ENCODE peak calls at places on chromosomes 6 and 20, in four cellular contexts. B is spleen, N is prostate gland, W is endodermal cell. C is an unnamed sample. For H3K4me1, the result is how much of the 10 kb centered on the place peaks cover.

GRCh38 chr6:7307533-7307932 is 5.5 kb downstream of the SSR1 start:
- DNase-seq in B (no peak), N (no peak), W (no peak), C (no peak)

GRCh38 chr20:39112196-39112743 is 150.1 kb downstream of the DHX35 start:
- DNase-seq in B (no peak), N (peak), W (peak), C (no peak)

GRCh38 chr6:148144917-148145521 is 197.6 kb upstream of the SASH1 start:
- DNase-seq in N (peak), B (peak), W (peak), C (no peak)

GRCh38 chr6:168121308-168121665 is 42.3 kb upstream of the FRMD1 start:
- DNase-seq in N (no peak), B (peak), W (no peak), C (no peak)

GRCh38 chr6:79718509-79719247 is 87.5 kb downstream of the SH3BGRL2 start:
- DNase-seq in W (no peak), N (no peak), B (no peak), C (no peak)

GRCh38 chr6:33990061-33990541 is 155.8 kb downstream of the GRM4 start:
- DNase-seq in B (peak), W (peak), N (no peak), C (no peak)

GRCh38 chr6:37785688-37786270 is 33.7 kb upstream of the ZFAND3 start:
- DNase-seq in N (no peak), W (no peak), B (no peak), C (no peak)

GRCh38 chr6:1536526-1537429 is 72.9 kb upstream of the FOXC1 start:
- DNase-seq in B (no peak), W (no peak), N (no peak), C (no peak)

GRCh38 chr20:2745060-2745910 is 52.7 kb downstream of the EBF4 start:
- DNase-seq in W (peak), N (peak), B (peak), C (no peak)

GRCh38 chr20:54345301-54345724 is 130.1 kb upstream of the DOK5 start:
- DNase-seq in W (no peak), N (no peak), B (no peak), C (no peak)

GRCh38 chr6:70124882-70125535 is 177.9 kb downstream of the COL9A1 start:
- DNase-seq in B (no peak), W (no peak), N (no peak), C (no peak)

GRCh38 chr6:52984247-52984646 is 10.8 kb downstream of the GSTA4 start:
- DNase-seq in B (no peak), W (no peak), N (no peak), C (no peak)

GRCh38 chr6:138404666-138405337 is 779 bp downstream of the HEBP2 start:
- DNase-seq in N (peak), W (peak), B (peak), C (no peak)

GRCh38 chr20:44200371-44200770 is 10.2 kb downstream of the OSER1 start:
- DNase-seq in W (no peak), N (no peak), B (no peak), C (no peak)

GRCh38 chr20:11497543-11497942 is 420.1 kb upstream of the BTBD3 start:
- DNase-seq in W (no peak), N (no peak), B (no peak), C (no peak)

GRCh38 chr6:168005796-168006195 is 8.3 kb downstream of the KIF25 start:
- DNase-seq in N (no peak), B (no peak), W (no peak), C (no peak)

DNA sequence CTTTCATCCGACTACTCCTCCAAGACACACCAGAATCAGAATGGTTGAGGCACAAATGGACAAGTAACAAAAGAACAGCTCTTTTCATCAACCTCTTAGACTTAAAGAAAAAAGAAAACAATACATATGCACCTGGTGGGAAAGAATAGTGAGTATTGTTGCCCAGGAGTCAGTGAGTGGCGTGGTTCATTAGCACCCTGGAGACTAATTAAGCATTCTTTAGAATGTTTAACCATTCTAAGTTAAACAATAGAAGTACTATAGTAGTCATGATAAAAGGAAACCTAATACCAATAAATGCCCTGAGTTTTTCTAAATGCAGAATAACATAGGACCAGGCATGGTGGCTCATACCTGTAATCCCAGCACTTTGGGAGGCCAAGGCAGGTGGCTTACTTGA is 16.9 kb downstream of the ZNF292 start:
- DNase-seq in N (no peak), B (no peak), W (no peak), C (no peak)
- H3K4me1 ChIP-seq in N (under half), B (half or more), W (under half), C (under half)

GRCh38 chr6:149470948-149471347 is 13.9 kb downstream of the ZC3H12D start:
- DNase-seq in B (peak), N (no peak), W (no peak), C (no peak)

GRCh38 chr6:149472241-149472640 is 12.6 kb downstream of the ZC3H12D start:
- DNase-seq in W (no peak), N (no peak), B (no peak), C (no peak)

GRCh38 chr6:149474108-149474935 is 10.5 kb downstream of the ZC3H12D start:
- DNase-seq in B (peak), W (no peak), N (no peak), C (no peak)

GRCh38 chr6:149473080-149474052 is 11.4 kb downstream of the ZC3H12D start:
- DNase-seq in W (no peak), B (peak), N (no peak), C (no peak)

GRCh38 chr6:149471801-149472200 is 13.0 kb downstream of the ZC3H12D start:
- DNase-seq in N (no peak), B (peak), W (no peak), C (no peak)
- H3K27ac ChIP-seq in N (no peak), B (peak), W (no peak), C (no peak)

GRCh38 chr20:58842276-58842675 is 8.4 kb downstream of the GNAS-AS1 start:
- DNase-seq in N (no peak), W (no peak), B (no peak), C (no peak)
- H3K4me3 ChIP-seq in N (no peak), W (peak), B (no peak), C (no peak)

DNA sequence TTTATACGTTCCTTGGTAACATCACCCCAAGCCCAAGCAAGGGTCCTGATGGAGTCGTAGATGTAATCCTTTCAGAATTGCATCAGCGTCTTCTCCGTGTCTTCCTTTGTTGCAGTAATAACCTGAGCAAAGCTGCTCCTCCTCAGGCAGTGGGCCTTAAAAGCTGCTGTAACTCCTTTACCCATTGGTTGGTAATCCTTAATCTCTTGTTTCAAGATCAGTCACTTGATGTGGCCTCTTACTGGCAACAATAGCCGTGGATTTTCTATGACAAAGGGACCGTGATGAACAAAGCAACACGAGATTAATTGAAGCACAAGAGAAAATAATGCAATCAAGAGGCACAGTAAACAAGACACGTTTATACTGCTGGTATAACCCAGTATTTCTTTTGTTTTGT is 44.6 kb downstream of the ALDH5A1 start:
- DNase-seq in N (no peak), B (no peak), W (no peak), C (no peak)
- H3K4me1 ChIP-seq in N (under half), B (under half), W (under half), C (under half)

DNA sequence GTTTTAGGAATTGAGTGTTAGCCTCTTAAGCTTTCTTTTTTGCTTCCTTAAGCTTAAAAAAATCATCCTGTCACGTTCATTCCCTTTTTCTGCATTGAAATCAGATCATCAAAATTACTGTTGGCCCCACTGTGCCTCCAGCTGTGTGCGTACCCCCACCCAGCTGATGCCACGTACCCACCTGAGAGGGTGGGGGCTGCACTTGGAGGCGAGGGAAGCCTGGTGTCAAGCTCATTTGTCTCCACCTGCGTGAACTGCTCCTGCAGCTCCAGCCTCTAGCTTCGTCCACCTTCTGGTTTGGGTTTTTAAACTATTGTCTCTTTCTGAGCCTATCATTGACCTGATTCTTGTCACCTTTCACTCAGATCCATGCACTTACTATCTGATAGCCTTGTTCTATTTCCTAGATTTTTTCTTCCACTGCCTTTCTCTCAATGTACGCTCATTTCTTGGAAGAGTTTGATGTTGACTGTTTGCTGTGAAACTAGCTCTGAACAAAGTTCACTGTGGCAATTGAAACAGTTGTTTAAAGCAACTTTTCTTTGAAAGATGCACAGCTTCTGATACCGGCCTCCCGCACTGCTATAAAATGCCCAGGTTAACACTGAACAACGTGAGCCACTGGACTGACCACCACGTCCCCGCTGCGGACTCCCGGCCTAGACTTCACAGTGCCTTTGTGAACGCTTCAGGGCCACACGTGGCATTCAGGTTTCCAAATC is 30.0 kb upstream of the IRF4 start:
- DNase-seq in B (peak), W (no peak), N (no peak), C (no peak)
- H3K27ac ChIP-seq in B (no peak), W (no peak), N (no peak), C (no peak)